ENCODE peak calls at places on chromosome 17, in seven cellular contexts. J, T, H, S, Z, X and B are unnamed samples.
A peak's percentile ranks its signal among the peaks of the same experiment; 100 is the strongest.

GRCh38 chr17:27520571-27521185 is 64.4 kb downstream of the KSR1 start:
- DNase-seq in J (no peak), T (no peak), H (no peak), S (peak; percentile 65), Z (no peak), X (peak; percentile 75), B (no peak)

GRCh38 chr17:15934866-15935265 is 10.1 kb upstream of the ADORA2B start:
- DNase-seq in J (no peak), T (no peak), H (no peak), S (no peak), Z (no peak), X (no peak), B (no peak)

GRCh38 chr17:40557531-40558299 is 7.6 kb downstream of the CCR7 start:
- DNase-seq in J (no peak), T (no peak), H (no peak), S (no peak), Z (no peak), X (no peak), B (no peak)

GRCh38 chr17:75922173-75922961 is 17.7 kb upstream of the MRPL38 start:
- DNase-seq in J (no peak), T (no peak), H (no peak), S (no peak), Z (no peak), X (no peak), B (no peak)

GRCh38 chr17:13393841-13394710 is 207.7 kb downstream of the HS3ST3A1 start:
- DNase-seq in J (no peak), T (no peak), H (peak; percentile 94), S (no peak), Z (no peak), X (no peak), B (peak; percentile 94)

GRCh38 chr17:42365136-42365535 is 23.1 kb downstream of the STAT3 start:
- DNase-seq in J (no peak), T (peak; percentile 22), H (no peak), S (no peak), Z (no peak), X (no peak), B (peak; percentile 95)

GRCh38 chr17:40026816-40027613 is 11.8 kb downstream of the CSF3 start:
- DNase-seq in J (peak; percentile 75), T (peak; percentile 61), H (no peak), S (peak; percentile 88), Z (peak; percentile 84), X (no peak), B (peak; percentile 40)

GRCh38 chr17:39867891-39868553 is at the start of gene ZPBP2:
- DNase-seq in J (no peak), T (peak; percentile 44), H (no peak), S (no peak), Z (peak; percentile 19), X (no peak), B (no peak)

GRCh38 chr17:39818282-39819000 is 45.7 kb downstream of the IKZF3 start:
- DNase-seq in J (peak; percentile 8), T (no peak), H (no peak), S (no peak), Z (no peak), X (no peak), B (no peak)

GRCh38 chr17:15404116-15404730 is 62.8 kb upstream of the TEKT3 start:
- DNase-seq in J (no peak), T (no peak), H (peak; percentile 50), S (no peak), Z (no peak), X (no peak), B (peak; percentile 36)

GRCh38 chr17:51119415-51120356 is 982 bp downstream of the SPAG9 start:
- DNase-seq in J (peak; percentile 29), T (peak; percentile 24), H (no peak), S (peak; percentile 65), Z (peak; percentile 52), X (no peak), B (peak; percentile 31)

GRCh38 chr17:45979137-45979536 is 19.9 kb upstream of the STH start:
- DNase-seq in J (no peak), T (no peak), H (no peak), S (no peak), Z (no peak), X (no peak), B (no peak)

GRCh38 chr17:64056269-64057005 is 36.0 kb upstream of the ICAM2 start:
- DNase-seq in J (no peak), T (no peak), H (no peak), S (no peak), Z (no peak), X (no peak), B (no peak)

GRCh38 chr17:65055708-65056638 is 567 bp downstream of the GNA13 start:
- DNase-seq in J (peak; percentile 33), T (peak; percentile 65), H (no peak), S (peak; percentile 54), Z (peak; percentile 52), X (peak; percentile 75), B (peak; percentile 50)

GRCh38 chr17:31739300-31739699 is 119.7 kb downstream of the COPRS start:
- DNase-seq in J (no peak), T (no peak), H (no peak), S (no peak), Z (no peak), X (no peak), B (peak; percentile 90)

GRCh38 chr17:63752707-63753106 is 11.1 kb upstream of the STRADA start:
- DNase-seq in J (no peak), T (no peak), H (no peak), S (no peak), Z (no peak), X (no peak), B (no peak)

GRCh38 chr17:38451840-38452529 is 23.7 kb downstream of the ARHGAP23 start:
- DNase-seq in J (no peak), T (no peak), H (peak; percentile 76), S (no peak), Z (no peak), X (no peak), B (peak; percentile 89)

GRCh38 chr17:44628234-44629188 is 27.8 kb upstream of the MEIOC start:
- DNase-seq in J (no peak), T (no peak), H (no peak), S (no peak), Z (peak; percentile 66), X (no peak), B (no peak)

GRCh38 chr17:66417300-66417719 is 114.9 kb downstream of the PRKCA start:
- DNase-seq in J (no peak), T (no peak), H (no peak), S (no peak), Z (no peak), X (no peak), B (no peak)

GRCh38 chr17:31072186-31072585 is 22.6 kb upstream of the NF1 start:
- DNase-seq in J (no peak), T (no peak), H (no peak), S (peak; percentile 80), Z (no peak), X (no peak), B (no peak)

GRCh38 chr17:47990962-47991731 is 20.2 kb downstream of the CDK5RAP3 start:
- DNase-seq in J (no peak), T (no peak), H (no peak), S (no peak), Z (no peak), X (no peak), B (no peak)

GRCh38 chr17:62178579-62178978 is 113.5 kb upstream of the MED13 start:
- DNase-seq in J (no peak), T (no peak), H (no peak), S (no peak), Z (no peak), X (no peak), B (peak; percentile 2)

GRCh38 chr17:79220201-79220714 is 145.6 kb downstream of the ENGASE start:
- DNase-seq in J (no peak), T (no peak), H (no peak), S (no peak), Z (no peak), X (no peak), B (no peak)

GRCh38 chr17:42337442-42337841 is 49.1 kb downstream of the STAT5A start:
- DNase-seq in J (peak; percentile 51), T (peak; percentile 52), H (no peak), S (no peak), Z (no peak), X (no peak), B (peak; percentile 57)

GRCh38 chr17:18377437-18378204 is at the start of gene EVPLL:
- DNase-seq in J (no peak), T (no peak), H (no peak), S (no peak), Z (peak; percentile 3), X (no peak), B (no peak)

GRCh38 chr17:61479493-61480413 is 27.5 kb downstream of the TBX4 start:
- DNase-seq in J (no peak), T (no peak), H (no peak), S (no peak), Z (no peak), X (no peak), B (no peak)

GRCh38 chr17:41689497-41690299 is 1.0 kb downstream of the EIF1 start:
- DNase-seq in J (peak; percentile 48), T (no peak), H (no peak), S (peak; percentile 77), Z (peak; percentile 48), X (no peak), B (no peak)

GRCh38 chr17:41519501-41520224 is 973 bp upstream of the KRT15 start:
- DNase-seq in J (no peak), T (no peak), H (no peak), S (no peak), Z (no peak), X (no peak), B (no peak)

GRCh38 chr17:74369665-74370490 is 2.6 kb downstream of the GPR142 start:
- DNase-seq in J (no peak), T (no peak), H (no peak), S (no peak), Z (no peak), X (no peak), B (no peak)

GRCh38 chr17:19703776-19704371 is 12.5 kb downstream of the SLC47A2 start:
- DNase-seq in J (no peak), T (no peak), H (no peak), S (no peak), Z (no peak), X (no peak), B (no peak)

GRCh38 chr17:64343833-64344637 is 46.6 kb downstream of the PECAM1 start:
- DNase-seq in J (peak; percentile 12), T (no peak), H (no peak), S (no peak), Z (no peak), X (no peak), B (peak; percentile 93)

GRCh38 chr17:1487939-1488825 is 4.3 kb downstream of the MYO1C start:
- DNase-seq in J (peak; percentile 68), T (peak; percentile 67), H (peak; percentile 50), S (no peak), Z (peak; percentile 84), X (no peak), B (peak; percentile 66)

GRCh38 chr17:41739661-41740352 is 5.4 kb upstream of the HAP1 start:
- DNase-seq in J (no peak), T (no peak), H (no peak), S (no peak), Z (no peak), X (no peak), B (peak; percentile 31)

GRCh38 chr17:49120166-49120565 is 12.4 kb upstream of the B4GALNT2 start:
- DNase-seq in J (no peak), T (no peak), H (no peak), S (no peak), Z (no peak), X (no peak), B (no peak)

GRCh38 chr17:31696184-31696602 is 162.9 kb downstream of the COPRS start:
- DNase-seq in J (no peak), T (no peak), H (peak; percentile 83), S (no peak), Z (no peak), X (peak; percentile 31), B (peak; percentile 90)

GRCh38 chr17:62101090-62101489 is 36.0 kb upstream of the MED13 start:
- DNase-seq in J (no peak), T (no peak), H (no peak), S (peak; percentile 78), Z (no peak), X (no peak), B (no peak)

GRCh38 chr17:56064506-56064905 is 88.8 kb upstream of the ANKFN1 start:
- DNase-seq in J (no peak), T (no peak), H (no peak), S (no peak), Z (no peak), X (no peak), B (no peak)

GRCh38 chr17:77696720-77697460 is 261.6 kb upstream of the TNRC6C start:
- DNase-seq in J (no peak), T (no peak), H (no peak), S (no peak), Z (no peak), X (no peak), B (no peak)